ENCODE peak calls at places on chromosomes 5 and 9, in five cellular contexts. One of them, this sample, is unnamed.

GRCh38 chr5:122311888-122312669 is at the start of gene SNCAIP:
- ATAC-seq in heart left ventricle: no peak
- ATAC-seq in gastrocnemius medialis: peak
- ATAC-seq in body of pancreas: peak
- ATAC-seq in A549: peak
- ATAC-seq in this sample: peak

GRCh38 chr5:77143998-77144836 is 57.1 kb upstream of the ZBED3 start:
- ATAC-seq in heart left ventricle: peak
- ATAC-seq in gastrocnemius medialis: peak
- ATAC-seq in body of pancreas: peak
- ATAC-seq in A549: peak
- ATAC-seq in this sample: peak

GRCh38 chr9:114116061-114116747 is 17.1 kb upstream of the KIF12 start:
- ATAC-seq in heart left ventricle: no peak
- ATAC-seq in gastrocnemius medialis: no peak
- ATAC-seq in body of pancreas: no peak
- ATAC-seq in A549: no peak
- ATAC-seq in this sample: peak

GRCh38 chr5:75322066-75322465 is 15.0 kb upstream of the HMGCR start:
- ATAC-seq in heart left ventricle: no peak
- ATAC-seq in gastrocnemius medialis: no peak
- ATAC-seq in body of pancreas: no peak
- ATAC-seq in A549: no peak
- ATAC-seq in this sample: no peak

GRCh38 chr9:107772988-107773387 is 283.4 kb upstream of the KLF4 start:
- ATAC-seq in heart left ventricle: no peak
- ATAC-seq in gastrocnemius medialis: no peak
- ATAC-seq in body of pancreas: no peak
- ATAC-seq in A549: no peak
- ATAC-seq in this sample: no peak

GRCh38 chr9:108786756-108787663 is 68.8 kb downstream of the ACTL7B start:
- ATAC-seq in heart left ventricle: no peak
- ATAC-seq in gastrocnemius medialis: no peak
- ATAC-seq in body of pancreas: no peak
- ATAC-seq in A549: peak
- ATAC-seq in this sample: no peak

GRCh38 chr5:94407023-94407422 is 211.4 kb downstream of the KIAA0825 start:
- ATAC-seq in heart left ventricle: no peak
- ATAC-seq in gastrocnemius medialis: no peak
- ATAC-seq in body of pancreas: no peak
- ATAC-seq in A549: no peak
- ATAC-seq in this sample: no peak

GRCh38 chr9:82410891-82411290 is 422.3 kb downstream of the SPATA31D1 start:
- ATAC-seq in heart left ventricle: no peak
- ATAC-seq in gastrocnemius medialis: no peak
- ATAC-seq in body of pancreas: no peak
- ATAC-seq in A549: no peak
- ATAC-seq in this sample: no peak

GRCh38 chr5:127041571-127041970 is 11.2 kb upstream of the MARCHF3 start:
- ATAC-seq in heart left ventricle: peak
- ATAC-seq in gastrocnemius medialis: no peak
- ATAC-seq in body of pancreas: no peak
- ATAC-seq in A549: no peak
- ATAC-seq in this sample: peak

GRCh38 chr5:95042040-95042439 is 242.9 kb downstream of the MCTP1 start:
- ATAC-seq in heart left ventricle: no peak
- ATAC-seq in gastrocnemius medialis: no peak
- ATAC-seq in body of pancreas: no peak
- ATAC-seq in A549: no peak
- ATAC-seq in this sample: no peak

GRCh38 chr5:6466975-6467567 is 18.4 kb downstream of the UBE2QL1 start:
- ATAC-seq in heart left ventricle: no peak
- ATAC-seq in gastrocnemius medialis: no peak
- ATAC-seq in body of pancreas: no peak
- ATAC-seq in A549: no peak
- ATAC-seq in this sample: no peak

GRCh38 chr5:124343451-124343867 is 403.0 kb downstream of the ZNF608 start:
- ATAC-seq in heart left ventricle: peak
- ATAC-seq in gastrocnemius medialis: no peak
- ATAC-seq in body of pancreas: no peak
- ATAC-seq in A549: no peak
- ATAC-seq in this sample: no peak

GRCh38 chr5:37112383-37112991 is 136.7 kb downstream of the CPLANE1 start:
- ATAC-seq in heart left ventricle: no peak
- ATAC-seq in gastrocnemius medialis: no peak
- ATAC-seq in body of pancreas: no peak
- ATAC-seq in A549: no peak
- ATAC-seq in this sample: no peak

GRCh38 chr5:119344231-119344630 is 11.6 kb upstream of the TNFAIP8 start:
- ATAC-seq in heart left ventricle: no peak
- ATAC-seq in gastrocnemius medialis: no peak
- ATAC-seq in body of pancreas: no peak
- ATAC-seq in A549: no peak
- ATAC-seq in this sample: no peak

GRCh38 chr9:130200038-130200979 is 28.1 kb downstream of the NCS1 start:
- ATAC-seq in heart left ventricle: no peak
- ATAC-seq in gastrocnemius medialis: no peak
- ATAC-seq in body of pancreas: no peak
- ATAC-seq in A549: no peak
- ATAC-seq in this sample: no peak

GRCh38 chr5:6829150-6829784 is 116.0 kb downstream of the TENT4A start:
- ATAC-seq in heart left ventricle: no peak
- ATAC-seq in gastrocnemius medialis: no peak
- ATAC-seq in body of pancreas: no peak
- ATAC-seq in A549: no peak
- ATAC-seq in this sample: no peak

GRCh38 chr5:54387659-54388232 is 67.8 kb upstream of the HSPB3 start:
- ATAC-seq in heart left ventricle: peak
- ATAC-seq in gastrocnemius medialis: peak
- ATAC-seq in body of pancreas: peak
- ATAC-seq in A549: no peak
- ATAC-seq in this sample: peak

GRCh38 chr5:170252109-170252508 is 19.3 kb downstream of the C5orf58 start:
- ATAC-seq in heart left ventricle: no peak
- ATAC-seq in gastrocnemius medialis: no peak
- ATAC-seq in body of pancreas: no peak
- ATAC-seq in A549: no peak
- ATAC-seq in this sample: no peak

GRCh38 chr9:72960446-72960845 is 7.6 kb upstream of the ALDH1A1 start:
- ATAC-seq in heart left ventricle: no peak
- ATAC-seq in gastrocnemius medialis: no peak
- ATAC-seq in body of pancreas: peak
- ATAC-seq in A549: peak
- ATAC-seq in this sample: no peak

GRCh38 chr9:2875218-2875977 is 31.5 kb upstream of the PUM3 start:
- ATAC-seq in heart left ventricle: no peak
- ATAC-seq in gastrocnemius medialis: no peak
- ATAC-seq in body of pancreas: no peak
- ATAC-seq in A549: peak
- ATAC-seq in this sample: no peak

GRCh38 chr5:124604419-124604818 is 142.0 kb downstream of the ZNF608 start:
- ATAC-seq in heart left ventricle: no peak
- ATAC-seq in gastrocnemius medialis: no peak
- ATAC-seq in body of pancreas: no peak
- ATAC-seq in A549: no peak
- ATAC-seq in this sample: no peak

GRCh38 chr9:134375430-134376385 is 49.5 kb downstream of the RXRA start:
- ATAC-seq in heart left ventricle: peak
- ATAC-seq in gastrocnemius medialis: peak
- ATAC-seq in body of pancreas: peak
- ATAC-seq in A549: peak
- ATAC-seq in this sample: peak

GRCh38 chr9:81814794-81815464 is 113.3 kb upstream of the SPATA31D4 start:
- ATAC-seq in heart left ventricle: no peak
- ATAC-seq in gastrocnemius medialis: no peak
- ATAC-seq in body of pancreas: peak
- ATAC-seq in A549: no peak
- ATAC-seq in this sample: no peak

DNA sequence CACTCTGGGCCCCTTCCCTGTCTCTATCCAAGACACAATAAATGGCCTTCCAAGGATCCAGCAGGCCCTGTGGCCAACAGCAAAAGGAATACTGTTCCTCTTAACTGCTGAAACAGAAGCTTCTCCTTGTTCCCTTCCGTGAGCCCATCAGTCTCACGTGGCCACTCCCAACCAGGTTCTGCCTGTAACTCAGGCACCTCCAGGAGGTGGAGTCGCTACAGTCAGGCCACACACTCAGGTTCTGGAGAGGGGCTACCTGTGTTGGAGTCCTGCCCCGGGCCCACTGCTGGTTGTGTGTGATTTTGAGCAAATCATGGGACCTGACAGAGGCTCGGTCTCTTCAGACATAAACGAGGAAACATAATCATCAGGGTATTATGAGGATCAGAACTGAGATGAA is 10.3 kb downstream of the FAT2 start:
- ATAC-seq in heart left ventricle: no peak
- ATAC-seq in gastrocnemius medialis: no peak
- ATAC-seq in body of pancreas: no peak
- ATAC-seq in A549: peak
- ATAC-seq in this sample: no peak
- H3K4me3 ChIP-seq in heart left ventricle: no peak
- H3K4me3 ChIP-seq in gastrocnemius medialis: no peak
- H3K4me3 ChIP-seq in body of pancreas: no peak
- H3K4me3 ChIP-seq in A549: no peak
- H3K4me3 ChIP-seq in this sample: no peak

GRCh38 chr5:181239062-181239663 is 4.5 kb downstream of the RACK1 start:
- ATAC-seq in heart left ventricle: no peak
- ATAC-seq in gastrocnemius medialis: no peak
- ATAC-seq in body of pancreas: no peak
- ATAC-seq in A549: no peak
- ATAC-seq in this sample: no peak

GRCh38 chr5:181243020-181243520 is 636 bp downstream of the RACK1 start:
- ATAC-seq in heart left ventricle: no peak
- ATAC-seq in gastrocnemius medialis: no peak
- ATAC-seq in body of pancreas: no peak
- ATAC-seq in A549: no peak
- ATAC-seq in this sample: no peak

GRCh38 chr5:181243521-181244307 is at the start of gene RACK1:
- ATAC-seq in heart left ventricle: peak
- ATAC-seq in gastrocnemius medialis: peak
- ATAC-seq in body of pancreas: peak
- ATAC-seq in A549: peak
- ATAC-seq in this sample: peak

GRCh38 chr5:181242031-181242451 is 1.7 kb downstream of the RACK1 start:
- ATAC-seq in heart left ventricle: no peak
- ATAC-seq in gastrocnemius medialis: no peak
- ATAC-seq in body of pancreas: no peak
- ATAC-seq in A549: no peak
- ATAC-seq in this sample: no peak

GRCh38 chr5:181241393-181241975 is 2.2 kb downstream of the RACK1 start:
- ATAC-seq in heart left ventricle: no peak
- ATAC-seq in gastrocnemius medialis: peak
- ATAC-seq in body of pancreas: no peak
- ATAC-seq in A549: peak
- ATAC-seq in this sample: no peak
- H3K4me3 ChIP-seq in heart left ventricle: peak
- H3K4me3 ChIP-seq in gastrocnemius medialis: peak
- H3K4me3 ChIP-seq in body of pancreas: no peak
- H3K4me3 ChIP-seq in A549: peak
- H3K4me3 ChIP-seq in this sample: no peak

GRCh38 chr9:77462066-77462465 is 186.1 kb downstream of the GNA14 start:
- ATAC-seq in heart left ventricle: no peak
- ATAC-seq in gastrocnemius medialis: no peak
- ATAC-seq in body of pancreas: no peak
- ATAC-seq in A549: no peak
- ATAC-seq in this sample: no peak
- H3K4me3 ChIP-seq in heart left ventricle: no peak
- H3K4me3 ChIP-seq in gastrocnemius medialis: no peak
- H3K4me3 ChIP-seq in body of pancreas: no peak
- H3K4me3 ChIP-seq in A549: no peak
- H3K4me3 ChIP-seq in this sample: no peak

GRCh38 chr9:38621434-38622082 is 1.2 kb upstream of the ANKRD18A start:
- ATAC-seq in heart left ventricle: no peak
- ATAC-seq in gastrocnemius medialis: no peak
- ATAC-seq in body of pancreas: peak
- ATAC-seq in A549: peak
- ATAC-seq in this sample: peak
- H3K4me3 ChIP-seq in heart left ventricle: peak
- H3K4me3 ChIP-seq in gastrocnemius medialis: peak
- H3K4me3 ChIP-seq in body of pancreas: peak
- H3K4me3 ChIP-seq in A549: peak
- H3K4me3 ChIP-seq in this sample: no peak

GRCh38 chr9:15426019-15426418 is 3.3 kb downstream of the SNAPC3 start:
- ATAC-seq in heart left ventricle: no peak
- ATAC-seq in gastrocnemius medialis: no peak
- ATAC-seq in body of pancreas: no peak
- ATAC-seq in A549: no peak
- ATAC-seq in this sample: no peak

GRCh38 chr9:15433661-15434060 is 11.0 kb downstream of the SNAPC3 start:
- ATAC-seq in heart left ventricle: no peak
- ATAC-seq in gastrocnemius medialis: no peak
- ATAC-seq in body of pancreas: no peak
- ATAC-seq in A549: no peak
- ATAC-seq in this sample: no peak

DNA sequence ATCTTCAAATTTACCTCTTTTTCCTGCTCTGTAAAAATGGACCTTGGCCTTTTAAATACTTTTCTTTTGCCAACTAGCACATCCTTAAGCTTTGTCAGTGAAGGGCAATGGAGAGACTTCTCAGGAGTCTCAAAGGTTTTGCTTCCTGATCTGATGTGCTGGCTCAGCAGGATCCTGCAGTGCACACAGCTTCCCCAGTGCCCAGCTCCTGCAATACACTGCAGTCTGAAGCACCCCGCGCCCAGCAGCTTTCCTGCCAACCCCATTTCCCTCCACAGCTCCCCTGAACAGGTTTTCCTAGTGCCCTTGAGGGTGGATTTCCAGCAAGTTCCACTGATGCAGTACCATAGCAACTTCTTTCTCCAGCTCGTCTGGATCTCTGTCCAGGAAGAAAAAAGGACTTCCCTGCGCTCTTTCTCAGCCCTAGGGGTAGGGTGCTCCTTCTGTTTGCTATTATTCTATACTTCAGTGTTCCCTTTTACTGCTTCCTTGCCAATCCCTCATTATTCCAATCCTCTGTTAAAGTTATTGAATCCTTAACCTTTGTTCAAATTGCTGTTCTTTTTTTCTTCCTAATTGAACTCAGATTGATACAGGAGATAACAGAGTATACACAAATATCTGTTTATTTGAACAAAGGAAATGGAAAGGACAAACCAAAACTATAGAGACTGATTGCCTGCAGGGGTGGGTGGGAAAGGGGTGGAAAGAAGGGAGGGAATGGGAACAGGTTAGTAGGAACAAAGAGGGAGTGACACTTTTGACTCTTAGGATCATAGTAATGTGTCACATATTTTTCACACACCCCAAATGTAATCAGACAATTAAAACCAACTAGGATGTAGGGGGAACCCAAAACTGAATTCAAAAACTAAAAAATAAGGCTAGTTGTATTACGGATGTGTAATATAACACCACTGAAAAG is 8.5 kb downstream of the SNAPC3 start:
- ATAC-seq in heart left ventricle: no peak
- ATAC-seq in gastrocnemius medialis: no peak
- ATAC-seq in body of pancreas: no peak
- ATAC-seq in A549: peak
- ATAC-seq in this sample: no peak
- H3K4me3 ChIP-seq in heart left ventricle: no peak
- H3K4me3 ChIP-seq in gastrocnemius medialis: no peak
- H3K4me3 ChIP-seq in body of pancreas: no peak
- H3K4me3 ChIP-seq in A549: no peak
- H3K4me3 ChIP-seq in this sample: no peak